ENCODE peak calls at places on chromosomes 11 and 22, in four cellular contexts. P is PC-3, M is neural progenitor cell, F is GM23248. Q is an unnamed sample.

GRCh38 chr22:26617251-26618199 is at the start of gene CRYBB1:
- DNase-seq in F (no peak), P (no peak), M (peak), Q (peak)

GRCh38 chr11:1770528-1770927 is 6.8 kb upstream of the CTSD start:
- DNase-seq in P (peak), M (no peak), F (no peak), Q (no peak)

GRCh38 chr22:37999640-38000272 is 15.4 kb upstream of the SOX10 start:
- DNase-seq in F (peak), P (peak), M (no peak), Q (no peak)

GRCh38 chr11:81071641-81072040 is 1630.8 kb upstream of the TENM4 start:
- DNase-seq in M (no peak), P (peak), F (no peak), Q (no peak)

GRCh38 chr11:132234878-132235277 is 864.5 kb downstream of the NTM start:
- DNase-seq in F (peak), P (peak), M (no peak), Q (no peak)

GRCh38 chr11:90373971-90374370 is 151.1 kb upstream of the CHORDC1 start:
- DNase-seq in P (no peak), F (no peak), M (no peak), Q (no peak)

GRCh38 chr11:12180257-12181205 is 70.1 kb downstream of the MICAL2 start:
- DNase-seq in P (no peak), F (no peak), M (no peak), Q (no peak)

GRCh38 chr11:86214710-86215109 is 29.8 kb upstream of the EED start:
- DNase-seq in M (no peak), F (peak), P (peak), Q (no peak)

GRCh38 chr22:35317680-35318290 is 18.1 kb downstream of the TOM1 start:
- DNase-seq in F (no peak), P (no peak), M (no peak), Q (no peak)

GRCh38 chr11:2521681-2522630 is 77.1 kb downstream of the KCNQ1 start:
- DNase-seq in M (peak), P (no peak), F (no peak), Q (no peak)

GRCh38 chr11:17734986-17735822 is 623 bp downstream of the KCNC1 start:
- DNase-seq in F (peak), P (peak), M (peak), Q (peak)

GRCh38 chr11:10418259-10418949 is 36.7 kb upstream of the AMPD3 start:
- DNase-seq in P (peak), M (no peak), F (peak), Q (no peak)

GRCh38 chr22:23796461-23796860 is 9.7 kb downstream of the SMARCB1 start:
- DNase-seq in P (no peak), M (no peak), F (no peak), Q (no peak)

GRCh38 chr11:64887757-64888405 is 9.5 kb upstream of the EHD1 start:
- DNase-seq in P (peak), F (peak), M (peak), Q (peak)

GRCh38 chr22:48222742-48223487 is 1460.5 kb downstream of the TBC1D22A start:
- DNase-seq in F (no peak), M (no peak), P (no peak), Q (no peak)

GRCh38 chr11:46254135-46254491 is 23.3 kb upstream of the CREB3L1 start:
- DNase-seq in P (no peak), F (no peak), M (no peak), Q (no peak)

GRCh38 chr11:123238297-123238696 is 43.2 kb upstream of the CLMP start:
- DNase-seq in F (peak), M (no peak), P (no peak), Q (no peak)

GRCh38 chr11:83166193-83166866 is 9.4 kb downstream of the PCF11 start:
- DNase-seq in M (no peak), P (no peak), F (no peak), Q (no peak)

GRCh38 chr11:122258446-122258994 is 142.5 kb upstream of the BLID start:
- DNase-seq in F (no peak), P (no peak), M (no peak), Q (no peak)

GRCh38 chr11:86737752-86738151 is 62.6 kb upstream of the PRSS23 start:
- DNase-seq in F (peak), P (peak), M (no peak), Q (no peak)

GRCh38 chr11:83008581-83008923 is 63.1 kb downstream of the RAB30 start:
- DNase-seq in F (peak), P (no peak), M (no peak), Q (no peak)

GRCh38 chr11:44989831-44990566 is 39.3 kb upstream of the TP53I11 start:
- DNase-seq in P (no peak), M (no peak), F (peak), Q (no peak)
- TF ChIP-seq EZH2phosphoT487 in P (no peak), M (no peak), F (no peak), Q (no peak)

GRCh38 chr11:58919561-58919960 is 19.7 kb upstream of the GLYATL1 start:
- DNase-seq in M (no peak), F (peak), P (no peak), Q (no peak)
- TF ChIP-seq EZH2phosphoT487 in M (no peak), F (no peak), P (no peak), Q (no peak)

GRCh38 chr22:46547179-46547882 is 9.9 kb upstream of the CELSR1 start:
- DNase-seq in F (peak), P (no peak), M (peak), Q (no peak)
- TF ChIP-seq EZH2phosphoT487 in F (no peak), P (no peak), M (no peak), Q (no peak)

GRCh38 chr22:21842946-21843345 is 24.5 kb downstream of the MAPK1 start:
- DNase-seq in M (no peak), P (no peak), F (no peak), Q (no peak)
- TF ChIP-seq EZH2phosphoT487 in M (no peak), P (no peak), F (no peak), Q (no peak)

GRCh38 chr22:45224331-45224730 is 16.4 kb downstream of the KIAA0930 start:
- DNase-seq in P (no peak), M (no peak), F (no peak), Q (no peak)

GRCh38 chr22:45227645-45228400 is 12.9 kb downstream of the KIAA0930 start:
- DNase-seq in F (no peak), P (no peak), M (peak), Q (no peak)

GRCh38 chr22:45226681-45227186 is 14.0 kb downstream of the KIAA0930 start:
- DNase-seq in P (peak), F (peak), M (no peak), Q (no peak)

GRCh38 chr22:45224988-45225731 is 15.5 kb downstream of the KIAA0930 start:
- DNase-seq in M (no peak), F (no peak), P (no peak), Q (no peak)

GRCh38 chr22:45225732-45226560 is 14.7 kb downstream of the KIAA0930 start:
- DNase-seq in M (no peak), F (peak), P (no peak), Q (no peak)
- TF ChIP-seq EZH2phosphoT487 in M (no peak), F (no peak), P (no peak), Q (no peak)

Q was measured in GM23338.